ENCODE peak calls at places on chromosomes 4 and X, in ten cellular contexts. One of them, this sample, is unnamed.

GRCh38 chr4:88674989-88675388 is 22.6 kb downstream of the NAP1L5 start:
- DNase-seq in H54: peak
- DNase-seq in stromal cell of bone marrow: no peak
- DNase-seq in thoracic aorta: no peak
- DNase-seq in stimulated activated CD4-positive, alpha-beta T cell treated with anti-CD3 and anti-CD28 coated beads, Interleukin-4, amount 100 ng/mL, for 48 hours: no peak
- DNase-seq in amygdala: no peak
- DNase-seq in non-pigmented ciliary epithelial cell: no peak
- DNase-seq in NB4: no peak
- DNase-seq in MCF 10A: no peak
- DNase-seq in GM10248: no peak
- DNase-seq in this sample: no peak

GRCh38 chrX:39891781-39892180 is 206.0 kb downstream of the BCOR start:
- DNase-seq in NB4: peak
- DNase-seq in GM10248: no peak
- DNase-seq in MCF 10A: peak
- DNase-seq in amygdala: no peak
- DNase-seq in H54: no peak
- DNase-seq in stromal cell of bone marrow: no peak
- DNase-seq in thoracic aorta: no peak
- DNase-seq in non-pigmented ciliary epithelial cell: no peak
- DNase-seq in stimulated activated CD4-positive, alpha-beta T cell treated with anti-CD3 and anti-CD28 coated beads, Interleukin-4, amount 100 ng/mL, for 48 hours: no peak
- DNase-seq in this sample: no peak

GRCh38 chrX:18864390-18864920 is 119.5 kb downstream of the PHKA2 start:
- DNase-seq in stromal cell of bone marrow: no peak
- DNase-seq in NB4: no peak
- DNase-seq in non-pigmented ciliary epithelial cell: no peak
- DNase-seq in H54: no peak
- DNase-seq in MCF 10A: no peak
- DNase-seq in stimulated activated CD4-positive, alpha-beta T cell treated with anti-CD3 and anti-CD28 coated beads, Interleukin-4, amount 100 ng/mL, for 48 hours: no peak
- DNase-seq in amygdala: no peak
- DNase-seq in thoracic aorta: no peak
- DNase-seq in GM10248: no peak
- DNase-seq in this sample: no peak

GRCh38 chrX:8960809-8961413 is 73.0 kb downstream of the FAM9B start:
- DNase-seq in amygdala: no peak
- DNase-seq in stimulated activated CD4-positive, alpha-beta T cell treated with anti-CD3 and anti-CD28 coated beads, Interleukin-4, amount 100 ng/mL, for 48 hours: no peak
- DNase-seq in stromal cell of bone marrow: peak
- DNase-seq in NB4: peak
- DNase-seq in GM10248: no peak
- DNase-seq in non-pigmented ciliary epithelial cell: no peak
- DNase-seq in MCF 10A: no peak
- DNase-seq in H54: no peak
- DNase-seq in thoracic aorta: no peak
- DNase-seq in this sample: no peak

GRCh38 chr4:170080496-170080895 is 9.3 kb downstream of the AADAT start:
- DNase-seq in NB4: no peak
- DNase-seq in GM10248: no peak
- DNase-seq in H54: no peak
- DNase-seq in stimulated activated CD4-positive, alpha-beta T cell treated with anti-CD3 and anti-CD28 coated beads, Interleukin-4, amount 100 ng/mL, for 48 hours: no peak
- DNase-seq in stromal cell of bone marrow: no peak
- DNase-seq in MCF 10A: no peak
- DNase-seq in thoracic aorta: no peak
- DNase-seq in amygdala: no peak
- DNase-seq in non-pigmented ciliary epithelial cell: no peak
- DNase-seq in this sample: no peak

GRCh38 chrX:100829730-100830129 is 9.5 kb downstream of the CSTF2 start:
- DNase-seq in amygdala: no peak
- DNase-seq in NB4: peak
- DNase-seq in thoracic aorta: no peak
- DNase-seq in MCF 10A: peak
- DNase-seq in H54: peak
- DNase-seq in non-pigmented ciliary epithelial cell: peak
- DNase-seq in stimulated activated CD4-positive, alpha-beta T cell treated with anti-CD3 and anti-CD28 coated beads, Interleukin-4, amount 100 ng/mL, for 48 hours: no peak
- DNase-seq in GM10248: peak
- DNase-seq in stromal cell of bone marrow: no peak
- DNase-seq in this sample: no peak

GRCh38 chr4:84239278-84239845 is 259.7 kb downstream of the NKX6-1 start:
- DNase-seq in NB4: no peak
- DNase-seq in GM10248: no peak
- DNase-seq in thoracic aorta: no peak
- DNase-seq in stromal cell of bone marrow: no peak
- DNase-seq in H54: no peak
- DNase-seq in MCF 10A: peak
- DNase-seq in stimulated activated CD4-positive, alpha-beta T cell treated with anti-CD3 and anti-CD28 coated beads, Interleukin-4, amount 100 ng/mL, for 48 hours: no peak
- DNase-seq in amygdala: no peak
- DNase-seq in non-pigmented ciliary epithelial cell: no peak
- DNase-seq in this sample: no peak

GRCh38 chr4:152605641-152606304 is 69.9 kb upstream of the FBXW7 start:
- DNase-seq in thoracic aorta: no peak
- DNase-seq in GM10248: no peak
- DNase-seq in amygdala: no peak
- DNase-seq in stimulated activated CD4-positive, alpha-beta T cell treated with anti-CD3 and anti-CD28 coated beads, Interleukin-4, amount 100 ng/mL, for 48 hours: no peak
- DNase-seq in non-pigmented ciliary epithelial cell: no peak
- DNase-seq in NB4: no peak
- DNase-seq in H54: no peak
- DNase-seq in stromal cell of bone marrow: peak
- DNase-seq in MCF 10A: no peak
- DNase-seq in this sample: no peak

GRCh38 chr4:145177906-145178538 is 2.4 kb downstream of the OTUD4 start:
- DNase-seq in amygdala: no peak
- DNase-seq in NB4: peak
- DNase-seq in GM10248: no peak
- DNase-seq in H54: no peak
- DNase-seq in MCF 10A: peak
- DNase-seq in thoracic aorta: no peak
- DNase-seq in stimulated activated CD4-positive, alpha-beta T cell treated with anti-CD3 and anti-CD28 coated beads, Interleukin-4, amount 100 ng/mL, for 48 hours: no peak
- DNase-seq in stromal cell of bone marrow: no peak
- DNase-seq in non-pigmented ciliary epithelial cell: no peak
- DNase-seq in this sample: peak

GRCh38 chr4:124953059-124953850 is 240.7 kb upstream of the ANKRD50 start:
- DNase-seq in MCF 10A: peak
- DNase-seq in NB4: no peak
- DNase-seq in H54: no peak
- DNase-seq in stromal cell of bone marrow: peak
- DNase-seq in amygdala: no peak
- DNase-seq in non-pigmented ciliary epithelial cell: peak
- DNase-seq in stimulated activated CD4-positive, alpha-beta T cell treated with anti-CD3 and anti-CD28 coated beads, Interleukin-4, amount 100 ng/mL, for 48 hours: no peak
- DNase-seq in GM10248: no peak
- DNase-seq in thoracic aorta: no peak
- DNase-seq in this sample: no peak

GRCh38 chr4:158758142-158758541 is 10.7 kb upstream of the FNIP2 start:
- DNase-seq in thoracic aorta: no peak
- DNase-seq in MCF 10A: no peak
- DNase-seq in non-pigmented ciliary epithelial cell: no peak
- DNase-seq in amygdala: no peak
- DNase-seq in H54: no peak
- DNase-seq in stromal cell of bone marrow: no peak
- DNase-seq in NB4: no peak
- DNase-seq in stimulated activated CD4-positive, alpha-beta T cell treated with anti-CD3 and anti-CD28 coated beads, Interleukin-4, amount 100 ng/mL, for 48 hours: no peak
- DNase-seq in GM10248: no peak
- DNase-seq in this sample: no peak

GRCh38 chr4:11748169-11748872 is 319.6 kb upstream of the HS3ST1 start:
- DNase-seq in non-pigmented ciliary epithelial cell: no peak
- DNase-seq in GM10248: no peak
- DNase-seq in NB4: no peak
- DNase-seq in amygdala: no peak
- DNase-seq in H54: no peak
- DNase-seq in thoracic aorta: no peak
- DNase-seq in stimulated activated CD4-positive, alpha-beta T cell treated with anti-CD3 and anti-CD28 coated beads, Interleukin-4, amount 100 ng/mL, for 48 hours: no peak
- DNase-seq in MCF 10A: peak
- DNase-seq in stromal cell of bone marrow: peak
- DNase-seq in this sample: peak

GRCh38 chrX:48927736-48928382 is 9.0 kb upstream of the PIM2 start:
- DNase-seq in NB4: no peak
- DNase-seq in GM10248: no peak
- DNase-seq in amygdala: no peak
- DNase-seq in stimulated activated CD4-positive, alpha-beta T cell treated with anti-CD3 and anti-CD28 coated beads, Interleukin-4, amount 100 ng/mL, for 48 hours: no peak
- DNase-seq in non-pigmented ciliary epithelial cell: no peak
- DNase-seq in MCF 10A: no peak
- DNase-seq in H54: no peak
- DNase-seq in thoracic aorta: no peak
- DNase-seq in stromal cell of bone marrow: no peak
- DNase-seq in this sample: no peak

GRCh38 chr4:130074096-130074495 is 978.1 kb downstream of the C4orf33 start:
- DNase-seq in non-pigmented ciliary epithelial cell: no peak
- DNase-seq in thoracic aorta: no peak
- DNase-seq in stromal cell of bone marrow: no peak
- DNase-seq in H54: no peak
- DNase-seq in stimulated activated CD4-positive, alpha-beta T cell treated with anti-CD3 and anti-CD28 coated beads, Interleukin-4, amount 100 ng/mL, for 48 hours: no peak
- DNase-seq in MCF 10A: no peak
- DNase-seq in GM10248: no peak
- DNase-seq in NB4: no peak
- DNase-seq in amygdala: no peak
- DNase-seq in this sample: no peak

GRCh38 chr4:142348489-142349076 is 497.5 kb downstream of the INPP4B start:
- DNase-seq in stromal cell of bone marrow: no peak
- DNase-seq in thoracic aorta: no peak
- DNase-seq in stimulated activated CD4-positive, alpha-beta T cell treated with anti-CD3 and anti-CD28 coated beads, Interleukin-4, amount 100 ng/mL, for 48 hours: no peak
- DNase-seq in amygdala: no peak
- DNase-seq in GM10248: no peak
- DNase-seq in H54: no peak
- DNase-seq in NB4: no peak
- DNase-seq in non-pigmented ciliary epithelial cell: no peak
- DNase-seq in MCF 10A: no peak
- DNase-seq in this sample: no peak

GRCh38 chrX:145190801-145191389 is 56.4 kb upstream of the SPANXN1 start:
- DNase-seq in thoracic aorta: no peak
- DNase-seq in stromal cell of bone marrow: no peak
- DNase-seq in stimulated activated CD4-positive, alpha-beta T cell treated with anti-CD3 and anti-CD28 coated beads, Interleukin-4, amount 100 ng/mL, for 48 hours: no peak
- DNase-seq in non-pigmented ciliary epithelial cell: no peak
- DNase-seq in amygdala: no peak
- DNase-seq in H54: peak
- DNase-seq in NB4: peak
- DNase-seq in MCF 10A: peak
- DNase-seq in GM10248: no peak
- DNase-seq in this sample: no peak

GRCh38 chr4:932713-933070 is 432 bp downstream of the TMEM175 start:
- DNase-seq in amygdala: no peak
- DNase-seq in stimulated activated CD4-positive, alpha-beta T cell treated with anti-CD3 and anti-CD28 coated beads, Interleukin-4, amount 100 ng/mL, for 48 hours: no peak
- DNase-seq in NB4: no peak
- DNase-seq in MCF 10A: no peak
- DNase-seq in non-pigmented ciliary epithelial cell: no peak
- DNase-seq in thoracic aorta: no peak
- DNase-seq in H54: no peak
- DNase-seq in stromal cell of bone marrow: no peak
- DNase-seq in GM10248: no peak
- DNase-seq in this sample: no peak

GRCh38 chrX:7586126-7586525 is 256.8 kb upstream of the VCX start:
- DNase-seq in stromal cell of bone marrow: peak
- DNase-seq in amygdala: no peak
- DNase-seq in MCF 10A: peak
- DNase-seq in non-pigmented ciliary epithelial cell: no peak
- DNase-seq in H54: no peak
- DNase-seq in NB4: peak
- DNase-seq in stimulated activated CD4-positive, alpha-beta T cell treated with anti-CD3 and anti-CD28 coated beads, Interleukin-4, amount 100 ng/mL, for 48 hours: no peak
- DNase-seq in GM10248: peak
- DNase-seq in thoracic aorta: no peak
- DNase-seq in this sample: peak

GRCh38 chr4:105619193-105619931 is 66.9 kb downstream of the ARHGEF38 start:
- DNase-seq in NB4: no peak
- DNase-seq in stimulated activated CD4-positive, alpha-beta T cell treated with anti-CD3 and anti-CD28 coated beads, Interleukin-4, amount 100 ng/mL, for 48 hours: no peak
- DNase-seq in stromal cell of bone marrow: no peak
- DNase-seq in MCF 10A: peak
- DNase-seq in non-pigmented ciliary epithelial cell: no peak
- DNase-seq in GM10248: no peak
- DNase-seq in amygdala: no peak
- DNase-seq in H54: no peak
- DNase-seq in thoracic aorta: no peak
- DNase-seq in this sample: no peak

GRCh38 chrX:150605603-150606002 is 37.2 kb downstream of the MTM1 start:
- DNase-seq in GM10248: no peak
- DNase-seq in NB4: no peak
- DNase-seq in thoracic aorta: no peak
- DNase-seq in stromal cell of bone marrow: no peak
- DNase-seq in non-pigmented ciliary epithelial cell: no peak
- DNase-seq in H54: no peak
- DNase-seq in amygdala: no peak
- DNase-seq in MCF 10A: no peak
- DNase-seq in stimulated activated CD4-positive, alpha-beta T cell treated with anti-CD3 and anti-CD28 coated beads, Interleukin-4, amount 100 ng/mL, for 48 hours: no peak
- DNase-seq in this sample: no peak

GRCh38 chr4:73761856-73762255 is 21.5 kb downstream of the CXCL8 start:
- DNase-seq in stimulated activated CD4-positive, alpha-beta T cell treated with anti-CD3 and anti-CD28 coated beads, Interleukin-4, amount 100 ng/mL, for 48 hours: no peak
- DNase-seq in GM10248: no peak
- DNase-seq in MCF 10A: no peak
- DNase-seq in non-pigmented ciliary epithelial cell: no peak
- DNase-seq in H54: no peak
- DNase-seq in amygdala: no peak
- DNase-seq in NB4: no peak
- DNase-seq in thoracic aorta: no peak
- DNase-seq in stromal cell of bone marrow: no peak
- DNase-seq in this sample: no peak

GRCh38 chr4:124262211-124263179 is 450.0 kb downstream of the ANKRD50 start:
- DNase-seq in thoracic aorta: peak
- DNase-seq in MCF 10A: peak
- DNase-seq in stimulated activated CD4-positive, alpha-beta T cell treated with anti-CD3 and anti-CD28 coated beads, Interleukin-4, amount 100 ng/mL, for 48 hours: peak
- DNase-seq in NB4: peak
- DNase-seq in non-pigmented ciliary epithelial cell: peak
- DNase-seq in stromal cell of bone marrow: peak
- DNase-seq in amygdala: peak
- DNase-seq in H54: peak
- DNase-seq in GM10248: peak
- DNase-seq in this sample: peak

GRCh38 chrX:30521440-30522182 is 56.0 kb downstream of the TASL start:
- DNase-seq in stimulated activated CD4-positive, alpha-beta T cell treated with anti-CD3 and anti-CD28 coated beads, Interleukin-4, amount 100 ng/mL, for 48 hours: no peak
- DNase-seq in NB4: no peak
- DNase-seq in H54: peak
- DNase-seq in amygdala: no peak
- DNase-seq in stromal cell of bone marrow: peak
- DNase-seq in thoracic aorta: no peak
- DNase-seq in non-pigmented ciliary epithelial cell: no peak
- DNase-seq in GM10248: no peak
- DNase-seq in MCF 10A: peak
- DNase-seq in this sample: no peak

GRCh38 chrX:133583825-133584224 is 168.5 kb upstream of the GPC4 start:
- DNase-seq in thoracic aorta: no peak
- DNase-seq in stromal cell of bone marrow: no peak
- DNase-seq in amygdala: no peak
- DNase-seq in NB4: no peak
- DNase-seq in stimulated activated CD4-positive, alpha-beta T cell treated with anti-CD3 and anti-CD28 coated beads, Interleukin-4, amount 100 ng/mL, for 48 hours: no peak
- DNase-seq in non-pigmented ciliary epithelial cell: no peak
- DNase-seq in GM10248: no peak
- DNase-seq in H54: no peak
- DNase-seq in MCF 10A: no peak
- DNase-seq in this sample: no peak

GRCh38 chr4:138892483-138893386 is 122.8 kb upstream of the NOCT start:
- DNase-seq in NB4: no peak
- DNase-seq in MCF 10A: peak
- DNase-seq in non-pigmented ciliary epithelial cell: no peak
- DNase-seq in stimulated activated CD4-positive, alpha-beta T cell treated with anti-CD3 and anti-CD28 coated beads, Interleukin-4, amount 100 ng/mL, for 48 hours: peak
- DNase-seq in thoracic aorta: no peak
- DNase-seq in amygdala: no peak
- DNase-seq in H54: no peak
- DNase-seq in GM10248: no peak
- DNase-seq in stromal cell of bone marrow: no peak
- DNase-seq in this sample: no peak

GRCh38 chr4:184734758-184735157 is 862 bp upstream of the CENPU start:
- DNase-seq in NB4: no peak
- DNase-seq in H54: no peak
- DNase-seq in stromal cell of bone marrow: no peak
- DNase-seq in non-pigmented ciliary epithelial cell: no peak
- DNase-seq in stimulated activated CD4-positive, alpha-beta T cell treated with anti-CD3 and anti-CD28 coated beads, Interleukin-4, amount 100 ng/mL, for 48 hours: no peak
- DNase-seq in thoracic aorta: no peak
- DNase-seq in GM10248: no peak
- DNase-seq in MCF 10A: no peak
- DNase-seq in amygdala: no peak
- DNase-seq in this sample: no peak

GRCh38 chrX:108415146-108415545 is 23.1 kb downstream of the COL4A6 start:
- DNase-seq in amygdala: no peak
- DNase-seq in non-pigmented ciliary epithelial cell: no peak
- DNase-seq in NB4: no peak
- DNase-seq in H54: no peak
- DNase-seq in thoracic aorta: no peak
- DNase-seq in MCF 10A: no peak
- DNase-seq in GM10248: no peak
- DNase-seq in stromal cell of bone marrow: no peak
- DNase-seq in stimulated activated CD4-positive, alpha-beta T cell treated with anti-CD3 and anti-CD28 coated beads, Interleukin-4, amount 100 ng/mL, for 48 hours: no peak
- DNase-seq in this sample: no peak

GRCh38 chrX:51747671-51748070 is 4.4 kb downstream of the GSPT2 start:
- DNase-seq in thoracic aorta: no peak
- DNase-seq in stromal cell of bone marrow: no peak
- DNase-seq in H54: no peak
- DNase-seq in stimulated activated CD4-positive, alpha-beta T cell treated with anti-CD3 and anti-CD28 coated beads, Interleukin-4, amount 100 ng/mL, for 48 hours: no peak
- DNase-seq in MCF 10A: no peak
- DNase-seq in NB4: no peak
- DNase-seq in GM10248: no peak
- DNase-seq in non-pigmented ciliary epithelial cell: no peak
- DNase-seq in amygdala: no peak
- DNase-seq in this sample: no peak